ENCODE peak calls at places on chromosomes 3 and 15, in four cellular contexts. One of them, this sample, is unnamed.

GRCh38 chr15:39028069-39028468 is 463.5 kb upstream of the RASGRP1 start:
- DNase-seq in cardiac muscle cell: no peak
- DNase-seq in astrocyte: peak; percentile 65
- DNase-seq in SK-N-SH: no peak
- DNase-seq in this sample: no peak

GRCh38 chr3:47712398-47712797 is 69.3 kb downstream of the SMARCC1 start:
- DNase-seq in cardiac muscle cell: no peak
- DNase-seq in astrocyte: no peak
- DNase-seq in SK-N-SH: no peak
- DNase-seq in this sample: no peak

GRCh38 chr3:165192610-165193192 is 3.5 kb downstream of the SLITRK3 start:
- DNase-seq in cardiac muscle cell: peak; percentile 18
- DNase-seq in astrocyte: no peak
- DNase-seq in SK-N-SH: peak; percentile 12
- DNase-seq in this sample: peak; percentile 50

GRCh38 chr3:8343058-8343457 is 158.6 kb upstream of the LMCD1 start:
- DNase-seq in cardiac muscle cell: no peak
- DNase-seq in astrocyte: no peak
- DNase-seq in SK-N-SH: no peak
- DNase-seq in this sample: no peak

GRCh38 chr3:126132751-126133511 is 47.5 kb downstream of the ALDH1L1 start:
- DNase-seq in cardiac muscle cell: peak; percentile 23
- DNase-seq in astrocyte: no peak
- DNase-seq in SK-N-SH: peak; percentile 16
- DNase-seq in this sample: no peak

GRCh38 chr15:58865420-58865880 is 68.0 kb downstream of the SLTM start:
- DNase-seq in cardiac muscle cell: no peak
- DNase-seq in astrocyte: no peak
- DNase-seq in SK-N-SH: no peak
- DNase-seq in this sample: no peak

GRCh38 chr15:101068961-101069734 is 150.0 kb downstream of the LRRK1 start:
- DNase-seq in cardiac muscle cell: peak; percentile 81
- DNase-seq in astrocyte: peak; percentile 18
- DNase-seq in SK-N-SH: no peak
- DNase-seq in this sample: no peak

GRCh38 chr3:123286308-123287023 is 84.7 kb downstream of the SEC22A start:
- DNase-seq in cardiac muscle cell: peak; percentile 78
- DNase-seq in astrocyte: peak; percentile 30
- DNase-seq in SK-N-SH: peak; percentile 68
- DNase-seq in this sample: peak; percentile 80

GRCh38 chr3:127412578-127413317 is 124.9 kb upstream of the PRR20G start:
- DNase-seq in cardiac muscle cell: no peak
- DNase-seq in astrocyte: no peak
- DNase-seq in SK-N-SH: peak; percentile 7
- DNase-seq in this sample: no peak

GRCh38 chr15:69885182-69886041 is 212.3 kb downstream of the TLE3 start:
- DNase-seq in cardiac muscle cell: no peak
- DNase-seq in astrocyte: peak; percentile 23
- DNase-seq in SK-N-SH: no peak
- DNase-seq in this sample: no peak

GRCh38 chr3:75906555-75907112 is 121.3 kb upstream of the ZNF717 start:
- DNase-seq in cardiac muscle cell: peak; percentile 81
- DNase-seq in astrocyte: peak; percentile 22
- DNase-seq in SK-N-SH: peak; percentile 66
- DNase-seq in this sample: peak; percentile 53

GRCh38 chr3:194267744-194268658 is 83.1 kb downstream of the CPN2 start:
- DNase-seq in cardiac muscle cell: no peak
- DNase-seq in astrocyte: peak; percentile 74
- DNase-seq in SK-N-SH: no peak
- DNase-seq in this sample: no peak

GRCh38 chr3:194265996-194266657 is 85.0 kb downstream of the CPN2 start:
- DNase-seq in cardiac muscle cell: no peak
- DNase-seq in astrocyte: no peak
- DNase-seq in SK-N-SH: no peak
- DNase-seq in this sample: no peak

GRCh38 chr3:194265505-194265892 is 85.6 kb downstream of the CPN2 start:
- DNase-seq in cardiac muscle cell: no peak
- DNase-seq in astrocyte: peak; percentile 99
- DNase-seq in SK-N-SH: peak; percentile 83
- DNase-seq in this sample: no peak

GRCh38 chr3:194268659-194269487 is 82.3 kb downstream of the CPN2 start:
- DNase-seq in cardiac muscle cell: no peak
- DNase-seq in astrocyte: no peak
- DNase-seq in SK-N-SH: no peak
- DNase-seq in this sample: no peak

DNA sequence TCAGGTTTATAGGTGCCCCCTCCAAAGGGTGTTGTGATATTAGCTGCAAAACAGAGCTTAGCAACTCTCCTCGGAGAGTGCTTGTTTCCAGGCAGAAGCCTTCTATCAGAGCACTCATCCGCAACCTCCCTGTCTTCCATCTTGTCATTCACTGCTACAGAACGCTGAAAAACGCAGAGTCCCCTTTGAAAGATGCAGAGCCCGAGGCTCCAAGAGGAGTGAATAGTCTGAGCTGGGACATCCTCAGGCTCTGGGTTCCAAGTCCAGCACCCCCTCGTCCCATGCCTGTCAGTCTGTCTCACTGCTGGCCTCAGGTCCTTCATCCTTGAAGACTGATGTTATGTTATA is 84.5 kb downstream of the CPN2 start:
- DNase-seq in cardiac muscle cell: no peak
- DNase-seq in astrocyte: no peak
- DNase-seq in SK-N-SH: no peak
- DNase-seq in this sample: no peak
- H3K27ac ChIP-seq in cardiac muscle cell: no peak overlapping the region
- H3K27ac ChIP-seq in astrocyte: no peak overlapping the region
- H3K27ac ChIP-seq in SK-N-SH: no peak overlapping the region
- H3K27ac ChIP-seq in this sample: no peak overlapping the region

GRCh38 chr15:63495780-63496179 is 8.6 kb upstream of the USP3 start:
- DNase-seq in cardiac muscle cell: no peak
- DNase-seq in astrocyte: no peak
- DNase-seq in SK-N-SH: peak; percentile 58
- DNase-seq in this sample: no peak
- H3K27me3 ChIP-seq in cardiac muscle cell: peaks cover 13% of the 10 kb centered on the region
- H3K27me3 ChIP-seq in astrocyte: no peaks in the 10 kb centered on the region
- H3K27me3 ChIP-seq in SK-N-SH: no peaks in the 10 kb centered on the region
- H3K27me3 ChIP-seq in this sample: no peaks in the 10 kb centered on the region

GRCh38 chr3:14915636-14916222 is 31.7 kb upstream of the NR2C2 start:
- DNase-seq in cardiac muscle cell: no peak
- DNase-seq in astrocyte: no peak
- DNase-seq in SK-N-SH: no peak
- DNase-seq in this sample: no peak
- TF ChIP-seq CTCF in cardiac muscle cell: no peak
- TF ChIP-seq CTCF in astrocyte: no peak
- TF ChIP-seq CTCF in SK-N-SH: no peak
- TF ChIP-seq CTCF in this sample: no peak

GRCh38 chr3:49237344-49237743 is 39.7 kb downstream of the C3orf62 start:
- DNase-seq in cardiac muscle cell: no peak
- DNase-seq in astrocyte: no peak
- DNase-seq in SK-N-SH: no peak
- DNase-seq in this sample: no peak
- H3K27ac ChIP-seq in cardiac muscle cell: no peak overlapping the region
- H3K27ac ChIP-seq in astrocyte: no peak overlapping the region
- H3K27ac ChIP-seq in SK-N-SH: no peak overlapping the region
- H3K27ac ChIP-seq in this sample: no peak overlapping the region

GRCh38 chr3:171339606-171340005 is 120.6 kb downstream of the TNIK start:
- DNase-seq in cardiac muscle cell: no peak
- DNase-seq in astrocyte: no peak
- DNase-seq in SK-N-SH: no peak
- DNase-seq in this sample: no peak
- H3K27me3 ChIP-seq in cardiac muscle cell: no peaks in the 10 kb centered on the region
- H3K27me3 ChIP-seq in astrocyte: no peaks in the 10 kb centered on the region
- H3K27me3 ChIP-seq in SK-N-SH: no peaks in the 10 kb centered on the region
- H3K27me3 ChIP-seq in this sample: no peaks in the 10 kb centered on the region

GRCh38 chr3:161405836-161406235 is 34.5 kb upstream of the SPTSSB start:
- DNase-seq in cardiac muscle cell: no peak
- DNase-seq in astrocyte: no peak
- DNase-seq in SK-N-SH: no peak
- DNase-seq in this sample: no peak

GRCh38 chr3:161412117-161412516 is 40.8 kb upstream of the SPTSSB start:
- DNase-seq in cardiac muscle cell: no peak
- DNase-seq in astrocyte: no peak
- DNase-seq in SK-N-SH: no peak
- DNase-seq in this sample: no peak

GRCh38 chr3:161409858-161410257 is 38.5 kb upstream of the SPTSSB start:
- DNase-seq in cardiac muscle cell: no peak
- DNase-seq in astrocyte: no peak
- DNase-seq in SK-N-SH: no peak
- DNase-seq in this sample: no peak

GRCh38 chr3:161406594-161407555 is 35.6 kb upstream of the SPTSSB start:
- DNase-seq in cardiac muscle cell: no peak
- DNase-seq in astrocyte: no peak
- DNase-seq in SK-N-SH: no peak
- DNase-seq in this sample: no peak

DNA sequence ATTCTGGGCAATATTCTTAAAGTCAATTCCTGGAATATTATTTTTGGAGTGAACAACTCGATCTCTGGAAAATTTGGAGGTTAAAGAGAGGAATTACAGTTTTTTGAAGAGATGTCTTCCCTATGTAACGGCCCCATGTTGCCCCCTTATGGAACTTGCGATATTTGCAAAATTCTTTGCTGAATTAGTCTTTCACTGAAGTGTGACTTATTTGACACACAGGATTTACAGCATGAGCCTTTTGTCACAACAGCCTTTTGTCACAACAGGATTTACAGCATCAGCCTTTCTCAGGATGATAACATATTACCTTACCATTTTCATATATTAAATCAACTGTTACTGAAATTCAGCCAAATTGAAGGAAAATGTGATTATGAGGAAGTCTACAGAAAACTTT is 37.8 kb upstream of the SPTSSB start:
- DNase-seq in cardiac muscle cell: no peak
- DNase-seq in astrocyte: no peak
- DNase-seq in SK-N-SH: peak; percentile 28
- DNase-seq in this sample: peak; percentile 74
- TF ChIP-seq CTCF in cardiac muscle cell: peak; percentile 63
- TF ChIP-seq CTCF in astrocyte: peak; percentile 73
- TF ChIP-seq CTCF in SK-N-SH: peak; percentile 67
- TF ChIP-seq CTCF in this sample: peak; percentile 64

GRCh38 chr15:62901087-62901486 is 141.5 kb upstream of the TPM1 start:
- DNase-seq in cardiac muscle cell: no peak
- DNase-seq in astrocyte: no peak
- DNase-seq in SK-N-SH: no peak
- DNase-seq in this sample: no peak
- H3K27ac ChIP-seq in cardiac muscle cell: peak overlapping the region; percentile 64
- H3K27ac ChIP-seq in astrocyte: no peak overlapping the region
- H3K27ac ChIP-seq in SK-N-SH: peak overlapping the region; percentile 100
- H3K27ac ChIP-seq in this sample: no peak overlapping the region

GRCh38 chr15:29446480-29446879 is 176.9 kb upstream of the NSMCE3 start:
- DNase-seq in cardiac muscle cell: no peak
- DNase-seq in astrocyte: no peak
- DNase-seq in SK-N-SH: no peak
- DNase-seq in this sample: no peak
- H3K27me3 ChIP-seq in cardiac muscle cell: no peaks in the 10 kb centered on the region
- H3K27me3 ChIP-seq in astrocyte: no peaks in the 10 kb centered on the region
- H3K27me3 ChIP-seq in SK-N-SH: no peaks in the 10 kb centered on the region
- H3K27me3 ChIP-seq in this sample: peaks cover 10% of the 10 kb centered on the region

DNA sequence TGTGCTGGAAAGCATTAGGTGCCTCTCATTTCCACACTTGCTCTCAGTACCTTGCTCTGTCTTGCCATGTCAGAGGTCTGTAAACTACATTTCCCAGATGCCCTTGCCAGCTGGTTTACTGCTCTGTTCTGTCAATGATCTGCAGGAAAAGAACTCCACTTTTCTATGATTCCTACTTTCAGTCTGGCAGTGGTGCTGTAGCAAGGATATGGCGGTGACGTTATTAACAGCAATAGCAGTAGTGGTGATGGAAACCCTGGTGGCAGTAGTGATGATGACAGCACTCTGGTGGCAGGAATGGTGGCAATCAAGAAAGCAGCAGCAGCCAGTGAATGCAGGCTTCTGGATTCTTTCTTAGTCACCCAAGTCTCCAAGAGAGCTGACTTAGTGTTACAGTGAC is 665.2 kb downstream of the DIPK2A start:
- DNase-seq in cardiac muscle cell: peak; percentile 52
- DNase-seq in astrocyte: no peak
- DNase-seq in SK-N-SH: no peak
- DNase-seq in this sample: peak; percentile 29
- TF ChIP-seq CTCF in cardiac muscle cell: no peak
- TF ChIP-seq CTCF in astrocyte: no peak
- TF ChIP-seq CTCF in SK-N-SH: no peak
- TF ChIP-seq CTCF in this sample: peak; percentile 24

DNA sequence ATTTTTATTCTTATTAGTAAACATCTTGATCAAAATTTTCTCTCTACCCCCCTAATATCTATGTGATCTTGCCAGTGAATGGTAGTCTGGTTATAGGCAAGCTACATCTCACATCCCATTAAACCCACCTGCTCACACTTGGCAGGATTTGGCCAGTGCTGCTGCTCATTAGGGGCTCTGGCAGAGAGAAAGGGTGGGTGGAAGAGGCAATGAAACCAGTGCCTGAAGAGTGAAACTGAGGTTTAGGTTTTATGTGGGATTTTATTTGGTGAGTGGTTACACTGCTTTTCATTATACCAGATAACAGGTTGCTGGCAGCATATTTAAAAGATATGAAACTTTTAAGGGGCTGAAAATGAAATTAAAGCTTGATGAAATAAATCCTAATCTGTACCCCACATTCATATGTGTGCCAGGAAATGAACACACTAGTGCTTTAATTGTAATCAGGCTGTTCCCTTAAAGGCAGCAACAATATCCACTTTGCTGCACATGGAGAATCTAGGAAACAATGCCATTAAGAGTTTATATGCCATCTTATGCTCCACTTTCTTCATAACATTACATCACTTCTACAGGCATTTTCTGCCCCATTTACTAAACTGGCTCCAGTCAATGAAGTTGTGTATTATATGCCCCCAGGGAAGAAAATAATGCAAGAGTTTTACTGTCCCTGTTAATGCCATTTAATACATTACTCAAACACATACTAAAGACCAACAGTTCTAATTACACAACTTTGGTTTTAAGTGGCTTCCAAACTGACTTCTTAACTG is 688.7 kb downstream of the MECOM start:
- DNase-seq in cardiac muscle cell: no peak
- DNase-seq in astrocyte: no peak
- DNase-seq in SK-N-SH: no peak
- DNase-seq in this sample: no peak
- H3K27ac ChIP-seq in cardiac muscle cell: no peak overlapping the region
- H3K27ac ChIP-seq in astrocyte: no peak overlapping the region
- H3K27ac ChIP-seq in SK-N-SH: no peak overlapping the region
- H3K27ac ChIP-seq in this sample: no peak overlapping the region